ENCODE peak calls at places on chromosomes 7 and 10, in nine cellular contexts. U is Kasumi-1; T is putamen; D is T-helper 1 cell; W is kidney tubule cell; P is coronary artery; L is osteoblast; Q is GM03348; H is stimulated activated CD4-positive, alpha-beta T cell treated with anti-CD3 and anti-CD28 coated beads, Interleukin-2, amount 100 ng/mL, for 48 hours. Y is an unnamed sample.

GRCh38 chr7:31372538-31372937 is 32.0 kb upstream of the NEUROD6 start:
- DNase-seq in L (no peak), T (no peak), P (no peak), H (no peak), D (no peak), Q (no peak), W (no peak), U (no peak), Y (no peak)

GRCh38 chr7:44280636-44280992 is 44.8 kb downstream of the CAMK2B start:
- DNase-seq in W (no peak), L (peak), D (no peak), H (no peak), Q (no peak), P (peak), T (no peak), U (no peak), Y (no peak)

GRCh38 chr7:27165089-27165654 is at the start of gene HOXA9:
- DNase-seq in L (peak), T (no peak), W (peak), H (no peak), Q (peak), D (no peak), U (no peak), P (no peak), Y (no peak)

GRCh38 chr10:77251297-77252013 is 386.2 kb downstream of the KCNMA1 start:
- DNase-seq in H (no peak), P (no peak), D (no peak), T (no peak), L (peak), W (peak), U (peak), Q (peak), Y (no peak)

GRCh38 chr7:17544401-17544800 is 245.9 kb downstream of the AHR start:
- DNase-seq in W (no peak), L (no peak), U (no peak), Q (no peak), T (no peak), H (no peak), D (no peak), P (no peak), Y (no peak)

GRCh38 chr7:137978464-137979237 is 23.2 kb downstream of the CREB3L2 start:
- DNase-seq in W (peak), D (no peak), T (no peak), L (peak), Q (peak), U (no peak), P (peak), H (no peak), Y (no peak)

GRCh38 chr7:82012453-82012852 is 242.6 kb upstream of the HGF start:
- DNase-seq in U (no peak), H (no peak), D (no peak), P (no peak), L (no peak), T (peak), Q (no peak), W (no peak), Y (no peak)

GRCh38 chr7:36091571-36092176 is 61.4 kb upstream of the EEPD1 start:
- DNase-seq in L (no peak), Q (no peak), W (no peak), H (no peak), U (no peak), P (no peak), T (no peak), D (no peak), Y (no peak)

GRCh38 chr7:99042957-99043356 is 101.0 kb downstream of the SMURF1 start:
- DNase-seq in L (no peak), H (no peak), P (no peak), D (no peak), W (no peak), T (no peak), Q (no peak), U (no peak), Y (no peak)

GRCh38 chr10:94640562-94640961 is 43.0 kb upstream of the CYP2C18 start:
- DNase-seq in W (no peak), Q (no peak), P (no peak), D (no peak), T (no peak), L (no peak), H (no peak), U (no peak), Y (no peak)

GRCh38 chr10:6536102-6536501 is 44.0 kb downstream of the PRKCQ start:
- DNase-seq in U (no peak), W (no peak), Q (no peak), P (no peak), L (no peak), H (no peak), D (no peak), T (no peak), Y (no peak)